ENCODE peak calls at places on chromosomes 7 and 10, in seven cellular contexts. One of them, this sample, is unnamed.

GRCh38 chr10:118520116-118520742 is 75.2 kb downstream of the PRLHR start:
- DNase-seq in IMR-90: no peak
- DNase-seq in mesendoderm: no peak
- DNase-seq in trophoblast cell: no peak
- DNase-seq in H9: no peak
- DNase-seq in H1: no peak
- DNase-seq in mesenchymal stem cell: no peak
- DNase-seq in this sample: no peak

GRCh38 chr7:158394936-158395335 is 192.7 kb downstream of the PTPRN2 start:
- DNase-seq in IMR-90: no peak
- DNase-seq in mesendoderm: peak
- DNase-seq in trophoblast cell: peak
- DNase-seq in H9: peak
- DNase-seq in H1: peak
- DNase-seq in mesenchymal stem cell: no peak
- DNase-seq in this sample: peak

GRCh38 chr10:102542800-102543418 is 39.1 kb downstream of the SUFU start:
- DNase-seq in IMR-90: peak
- DNase-seq in mesendoderm: no peak
- DNase-seq in trophoblast cell: peak
- DNase-seq in H9: no peak
- DNase-seq in H1: no peak
- DNase-seq in mesenchymal stem cell: peak
- DNase-seq in this sample: no peak

GRCh38 chr7:80954181-80954580 is 35.3 kb upstream of the SEMA3C start:
- DNase-seq in IMR-90: no peak
- DNase-seq in mesendoderm: no peak
- DNase-seq in trophoblast cell: no peak
- DNase-seq in H9: no peak
- DNase-seq in H1: no peak
- DNase-seq in mesenchymal stem cell: no peak
- DNase-seq in this sample: no peak

GRCh38 chr7:92848441-92848840 is 12.1 kb upstream of the CDK6 start:
- DNase-seq in IMR-90: no peak
- DNase-seq in mesendoderm: peak
- DNase-seq in trophoblast cell: peak
- DNase-seq in H9: no peak
- DNase-seq in H1: no peak
- DNase-seq in mesenchymal stem cell: no peak
- DNase-seq in this sample: no peak

GRCh38 chr10:6082496-6083395 is 6.1 kb upstream of the RBM17 start:
- DNase-seq in IMR-90: no peak
- DNase-seq in mesendoderm: no peak
- DNase-seq in trophoblast cell: no peak
- DNase-seq in H9: no peak
- DNase-seq in H1: no peak
- DNase-seq in mesenchymal stem cell: no peak
- DNase-seq in this sample: no peak

GRCh38 chr10:132062181-132062515 is 3.6 kb upstream of the JAKMIP3 start:
- DNase-seq in IMR-90: no peak
- DNase-seq in mesendoderm: no peak
- DNase-seq in trophoblast cell: no peak
- DNase-seq in H9: no peak
- DNase-seq in H1: no peak
- DNase-seq in mesenchymal stem cell: no peak
- DNase-seq in this sample: no peak

GRCh38 chr10:6778992-6779701 is 199.1 kb upstream of the PRKCQ start:
- DNase-seq in IMR-90: peak
- DNase-seq in mesendoderm: peak
- DNase-seq in trophoblast cell: peak
- DNase-seq in H9: no peak
- DNase-seq in H1: no peak
- DNase-seq in mesenchymal stem cell: peak
- DNase-seq in this sample: no peak

GRCh38 chr10:129581836-129582235 is 114.8 kb downstream of the MGMT start:
- DNase-seq in IMR-90: no peak
- DNase-seq in mesendoderm: no peak
- DNase-seq in trophoblast cell: no peak
- DNase-seq in H9: no peak
- DNase-seq in H1: no peak
- DNase-seq in mesenchymal stem cell: no peak
- DNase-seq in this sample: no peak

GRCh38 chr10:117553171-117553814 is 10.7 kb downstream of the EMX2 start:
- DNase-seq in IMR-90: no peak
- DNase-seq in mesendoderm: peak
- DNase-seq in trophoblast cell: no peak
- DNase-seq in H9: peak
- DNase-seq in H1: peak
- DNase-seq in mesenchymal stem cell: no peak
- DNase-seq in this sample: no peak

GRCh38 chr10:68559872-68560200 is 301 bp upstream of the TET1 start:
- DNase-seq in IMR-90: no peak
- DNase-seq in mesendoderm: no peak
- DNase-seq in trophoblast cell: peak
- DNase-seq in H9: no peak
- DNase-seq in H1: no peak
- DNase-seq in mesenchymal stem cell: no peak
- DNase-seq in this sample: no peak

GRCh38 chr7:133675510-133676218 is 422.8 kb downstream of the EXOC4 start:
- DNase-seq in IMR-90: peak
- DNase-seq in mesendoderm: no peak
- DNase-seq in trophoblast cell: no peak
- DNase-seq in H9: no peak
- DNase-seq in H1: no peak
- DNase-seq in mesenchymal stem cell: no peak
- DNase-seq in this sample: no peak
- H2BK5ac ChIP-seq in IMR-90: no peak
- H2BK5ac ChIP-seq in mesendoderm: no peak
- H2BK5ac ChIP-seq in trophoblast cell: no peak
- H2BK5ac ChIP-seq in H9: no peak
- H2BK5ac ChIP-seq in H1: no peak
- H2BK5ac ChIP-seq in mesenchymal stem cell: no peak
- H2BK5ac ChIP-seq in this sample: no peak

GRCh38 chr10:51227897-51228713 is 153.8 kb downstream of the PRKG1 start:
- DNase-seq in IMR-90: no peak
- DNase-seq in mesendoderm: no peak
- DNase-seq in trophoblast cell: no peak
- DNase-seq in H9: no peak
- DNase-seq in H1: no peak
- DNase-seq in mesenchymal stem cell: peak
- DNase-seq in this sample: no peak
- H2BK120ac ChIP-seq in IMR-90: no peak
- H2BK120ac ChIP-seq in mesendoderm: no peak
- H2BK120ac ChIP-seq in trophoblast cell: no peak
- H2BK120ac ChIP-seq in H9: no peak
- H2BK120ac ChIP-seq in H1: no peak
- H2BK120ac ChIP-seq in mesenchymal stem cell: no peak
- H2BK120ac ChIP-seq in this sample: no peak

GRCh38 chr7:101743995-101744360 is 73.4 kb upstream of the CUX1 start:
- DNase-seq in IMR-90: no peak
- DNase-seq in mesendoderm: peak
- DNase-seq in trophoblast cell: peak
- DNase-seq in H9: peak
- DNase-seq in H1: peak
- DNase-seq in mesenchymal stem cell: no peak
- DNase-seq in this sample: peak

GRCh38 chr7:101744588-101744987 is 72.8 kb upstream of the CUX1 start:
- DNase-seq in IMR-90: no peak
- DNase-seq in mesendoderm: no peak
- DNase-seq in trophoblast cell: no peak
- DNase-seq in H9: no peak
- DNase-seq in H1: no peak
- DNase-seq in mesenchymal stem cell: no peak
- DNase-seq in this sample: no peak

GRCh38 chr7:101747758-101748345 is 69.6 kb upstream of the CUX1 start:
- DNase-seq in IMR-90: no peak
- DNase-seq in mesendoderm: no peak
- DNase-seq in trophoblast cell: no peak
- DNase-seq in H9: no peak
- DNase-seq in H1: no peak
- DNase-seq in mesenchymal stem cell: no peak
- DNase-seq in this sample: no peak

GRCh38 chr7:101746311-101746710 is 71.1 kb upstream of the CUX1 start:
- DNase-seq in IMR-90: no peak
- DNase-seq in mesendoderm: no peak
- DNase-seq in trophoblast cell: no peak
- DNase-seq in H9: no peak
- DNase-seq in H1: no peak
- DNase-seq in mesenchymal stem cell: no peak
- DNase-seq in this sample: no peak

GRCh38 chr7:101747058-101747617 is 70.3 kb upstream of the CUX1 start:
- DNase-seq in IMR-90: no peak
- DNase-seq in mesendoderm: no peak
- DNase-seq in trophoblast cell: no peak
- DNase-seq in H9: no peak
- DNase-seq in H1: no peak
- DNase-seq in mesenchymal stem cell: no peak
- DNase-seq in this sample: no peak
- H2BK5ac ChIP-seq in IMR-90: no peak
- H2BK5ac ChIP-seq in mesendoderm: no peak
- H2BK5ac ChIP-seq in trophoblast cell: no peak
- H2BK5ac ChIP-seq in H9: no peak
- H2BK5ac ChIP-seq in H1: no peak
- H2BK5ac ChIP-seq in mesenchymal stem cell: no peak
- H2BK5ac ChIP-seq in this sample: peak

DNA sequence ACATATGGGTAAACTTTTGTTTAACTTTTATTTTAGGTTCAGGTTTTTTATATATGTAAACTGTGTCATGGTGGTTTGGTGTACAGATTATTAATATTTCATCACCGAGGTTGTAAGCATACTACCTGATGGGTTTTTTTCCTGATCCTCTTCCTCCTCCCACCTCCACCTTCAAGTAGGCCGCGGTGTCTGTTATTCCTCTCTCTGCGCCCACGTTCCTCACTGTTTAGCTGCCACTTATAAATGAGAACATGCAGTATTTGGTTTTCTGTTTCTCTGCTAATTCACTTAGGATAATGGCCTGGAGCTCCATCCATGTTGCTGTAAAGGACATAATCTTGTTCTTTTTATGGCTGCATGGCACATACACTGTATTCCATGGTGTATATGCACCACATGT is 1000.0 kb upstream of the CELF2 start:
- DNase-seq in IMR-90: no peak
- DNase-seq in mesendoderm: no peak
- DNase-seq in trophoblast cell: no peak
- DNase-seq in H9: no peak
- DNase-seq in H1: no peak
- DNase-seq in mesenchymal stem cell: no peak
- DNase-seq in this sample: no peak
- H2BK120ac ChIP-seq in IMR-90: no peak
- H2BK120ac ChIP-seq in mesendoderm: no peak
- H2BK120ac ChIP-seq in trophoblast cell: no peak
- H2BK120ac ChIP-seq in H9: no peak
- H2BK120ac ChIP-seq in H1: no peak
- H2BK120ac ChIP-seq in mesenchymal stem cell: no peak
- H2BK120ac ChIP-seq in this sample: no peak

DNA sequence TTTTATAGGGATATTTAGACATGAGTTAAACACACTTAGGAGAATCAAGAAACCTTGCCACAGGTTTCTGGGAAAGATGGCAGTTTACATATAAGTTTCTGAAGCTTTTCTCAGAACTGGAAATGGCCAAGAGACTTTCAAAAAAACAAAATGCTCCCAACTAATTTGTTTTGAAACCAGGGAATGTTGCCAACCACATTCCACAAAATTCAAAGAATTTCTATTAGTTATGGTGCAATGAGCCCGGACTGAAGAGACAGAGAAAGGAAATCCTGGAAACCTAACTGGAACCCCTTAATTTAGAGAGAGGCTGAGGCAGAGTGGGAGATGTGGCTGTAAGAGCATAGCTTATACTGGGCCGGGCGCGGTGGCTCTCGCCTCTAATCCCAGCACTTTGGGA is 128.5 kb downstream of the PTEN start:
- DNase-seq in IMR-90: peak
- DNase-seq in mesendoderm: no peak
- DNase-seq in trophoblast cell: no peak
- DNase-seq in H9: no peak
- DNase-seq in H1: no peak
- DNase-seq in mesenchymal stem cell: no peak
- DNase-seq in this sample: no peak
- H2BK5ac ChIP-seq in IMR-90: no peak
- H2BK5ac ChIP-seq in mesendoderm: no peak
- H2BK5ac ChIP-seq in trophoblast cell: no peak
- H2BK5ac ChIP-seq in H9: no peak
- H2BK5ac ChIP-seq in H1: no peak
- H2BK5ac ChIP-seq in mesenchymal stem cell: no peak
- H2BK5ac ChIP-seq in this sample: no peak

GRCh38 chr10:77633376-77633775 is 4.2 kb downstream of the KCNMA1 start:
- DNase-seq in IMR-90: no peak
- DNase-seq in mesendoderm: no peak
- DNase-seq in trophoblast cell: no peak
- DNase-seq in H9: no peak
- DNase-seq in H1: no peak
- DNase-seq in mesenchymal stem cell: no peak
- DNase-seq in this sample: no peak

GRCh38 chr10:77629775-77630565 is 7.6 kb downstream of the KCNMA1 start:
- DNase-seq in IMR-90: peak
- DNase-seq in mesendoderm: no peak
- DNase-seq in trophoblast cell: no peak
- DNase-seq in H9: no peak
- DNase-seq in H1: no peak
- DNase-seq in mesenchymal stem cell: peak
- DNase-seq in this sample: no peak

GRCh38 chr10:77628906-77629730 is 8.5 kb downstream of the KCNMA1 start:
- DNase-seq in IMR-90: peak
- DNase-seq in mesendoderm: no peak
- DNase-seq in trophoblast cell: no peak
- DNase-seq in H9: no peak
- DNase-seq in H1: no peak
- DNase-seq in mesenchymal stem cell: peak
- DNase-seq in this sample: no peak

GRCh38 chr10:77634939-77635338 is 2.7 kb downstream of the KCNMA1 start:
- DNase-seq in IMR-90: no peak
- DNase-seq in mesendoderm: no peak
- DNase-seq in trophoblast cell: no peak
- DNase-seq in H9: no peak
- DNase-seq in H1: no peak
- DNase-seq in mesenchymal stem cell: no peak
- DNase-seq in this sample: no peak

GRCh38 chr10:77631241-77631640 is 6.4 kb downstream of the KCNMA1 start:
- DNase-seq in IMR-90: no peak
- DNase-seq in mesendoderm: no peak
- DNase-seq in trophoblast cell: no peak
- DNase-seq in H9: no peak
- DNase-seq in H1: no peak
- DNase-seq in mesenchymal stem cell: no peak
- DNase-seq in this sample: no peak
- H2BK120ac ChIP-seq in IMR-90: no peak
- H2BK120ac ChIP-seq in mesendoderm: no peak
- H2BK120ac ChIP-seq in trophoblast cell: no peak
- H2BK120ac ChIP-seq in H9: no peak
- H2BK120ac ChIP-seq in H1: no peak
- H2BK120ac ChIP-seq in mesenchymal stem cell: no peak
- H2BK120ac ChIP-seq in this sample: no peak

GRCh38 chr7:28773423-28774129 is 184.6 kb downstream of the TRIL start:
- DNase-seq in IMR-90: no peak
- DNase-seq in mesendoderm: no peak
- DNase-seq in trophoblast cell: no peak
- DNase-seq in H9: no peak
- DNase-seq in H1: no peak
- DNase-seq in mesenchymal stem cell: no peak
- DNase-seq in this sample: no peak
- H2BK5ac ChIP-seq in IMR-90: no peak
- H2BK5ac ChIP-seq in mesendoderm: no peak
- H2BK5ac ChIP-seq in trophoblast cell: no peak
- H2BK5ac ChIP-seq in H9: no peak
- H2BK5ac ChIP-seq in H1: no peak
- H2BK5ac ChIP-seq in mesenchymal stem cell: no peak
- H2BK5ac ChIP-seq in this sample: no peak

This sample was measured in neuronal stem cell.